ENCODE peak calls at places on chromosome 17, in ten cellular contexts. P is GM19239; W is mesendoderm; X is Daoy; A is NCI-H2171; V is body of pancreas; C is neuronal stem cell; H is iPS DF 6.9; K is stimulated activated CD8-positive, alpha-beta memory T cell treated with anti-CD3 and anti-CD28 coated beads, Interleukin-2, amount 100 ng/mL, for 1 hour; O is heart right ventricle. I is an unnamed sample.

GRCh38 chr17:63774141-63774981 is at the start of gene DDX42:
- DNase-seq in P (peak), W (peak), X (peak), A (peak), V (peak), C (no peak), H (peak), K (no peak), O (peak), I (peak)

GRCh38 chr17:42679001-42679491 is 2.3 kb upstream of the PLEKHH3 start:
- DNase-seq in P (no peak), W (peak), X (peak), A (peak), V (peak), C (no peak), H (no peak), K (no peak), O (peak), I (no peak)

GRCh38 chr17:57195790-57196460 is 60.4 kb upstream of the MSI2 start:
- DNase-seq in P (no peak), W (no peak), X (no peak), A (no peak), V (no peak), C (no peak), H (no peak), K (no peak), O (no peak), I (peak)

GRCh38 chr17:44637066-44637465 is 19.2 kb upstream of the MEIOC start:
- DNase-seq in P (no peak), W (no peak), X (no peak), A (no peak), V (no peak), C (no peak), H (no peak), K (no peak), O (no peak), I (no peak)

GRCh38 chr17:60525347-60525623 is 757 bp downstream of the APPBP2 start:
- DNase-seq in P (no peak), W (peak), X (peak), A (no peak), V (peak), C (no peak), H (no peak), K (no peak), O (peak), I (no peak)

GRCh38 chr17:7798839-7799238 is 35.2 kb upstream of the KDM6B start:
- DNase-seq in P (no peak), W (no peak), X (no peak), A (no peak), V (no peak), C (no peak), H (no peak), K (no peak), O (no peak), I (no peak)

GRCh38 chr17:19729900-19730299 is 13.5 kb upstream of the SLC47A2 start:
- DNase-seq in P (no peak), W (no peak), X (no peak), A (no peak), V (no peak), C (no peak), H (no peak), K (no peak), O (no peak), I (no peak)

GRCh38 chr17:63290784-63291183 is 155.3 kb downstream of the CYB561 start:
- DNase-seq in P (no peak), W (no peak), X (no peak), A (no peak), V (no peak), C (no peak), H (no peak), K (no peak), O (no peak), I (no peak)

GRCh38 chr17:6108382-6108781 is 38.2 kb downstream of the WSCD1 start:
- DNase-seq in P (no peak), W (no peak), X (no peak), A (no peak), V (no peak), C (no peak), H (no peak), K (no peak), O (no peak), I (no peak)

GRCh38 chr17:42872251-42872965 is 21.4 kb downstream of the AOC3 start:
- DNase-seq in P (no peak), W (no peak), X (no peak), A (no peak), V (no peak), C (no peak), H (no peak), K (no peak), O (no peak), I (no peak)

GRCh38 chr17:4508207-4508606 is 9.5 kb downstream of the SPNS2 start:
- DNase-seq in P (no peak), W (no peak), X (no peak), A (no peak), V (no peak), C (no peak), H (no peak), K (no peak), O (no peak), I (no peak)

GRCh38 chr17:20127660-20128413 is 118.7 kb downstream of the SPECC1 start:
- DNase-seq in P (no peak), W (no peak), X (no peak), A (no peak), V (no peak), C (no peak), H (no peak), K (no peak), O (no peak), I (no peak)

GRCh38 chr17:45715787-45716186 is 68.3 kb upstream of the CRHR1 start:
- DNase-seq in P (no peak), W (no peak), X (no peak), A (no peak), V (no peak), C (no peak), H (no peak), K (no peak), O (no peak), I (no peak)

I was measured in MG63.